ENCODE peak calls at places on chromosomes 16 and 17, in eight cellular contexts. One of them, this sample, is unnamed.

GRCh38 chr17:50064253-50064991 is 8.5 kb downstream of the ITGA3 start:
- DNase-seq in PC-9: peak; percentile 98
- DNase-seq in right atrium auricular region: peak; percentile 63
- DNase-seq in right lobe of liver: no peak
- DNase-seq in thoracic aorta: peak; percentile 79
- DNase-seq in sigmoid colon: peak; percentile 86
- DNase-seq in mucosa of descending colon: no peak
- DNase-seq in testis: peak; percentile 24
- DNase-seq in this sample: peak; percentile 72

GRCh38 chr16:22092143-22092933 is at the start of gene VWA3A:
- DNase-seq in mucosa of descending colon: no peak
- DNase-seq in right lobe of liver: no peak
- DNase-seq in PC-9: peak; percentile 39
- DNase-seq in thoracic aorta: no peak
- DNase-seq in sigmoid colon: no peak
- DNase-seq in testis: no peak
- DNase-seq in right atrium auricular region: no peak
- DNase-seq in this sample: no peak

GRCh38 chr17:18002171-18002570 is 29.5 kb downstream of the DRC3 start:
- DNase-seq in right atrium auricular region: no peak
- DNase-seq in sigmoid colon: no peak
- DNase-seq in thoracic aorta: no peak
- DNase-seq in mucosa of descending colon: no peak
- DNase-seq in PC-9: no peak
- DNase-seq in testis: no peak
- DNase-seq in right lobe of liver: no peak
- DNase-seq in this sample: no peak

GRCh38 chr16:72961115-72961832 is 86.7 kb downstream of the ZFHX3 start:
- DNase-seq in sigmoid colon: peak; percentile 57
- DNase-seq in PC-9: no peak
- DNase-seq in right lobe of liver: no peak
- DNase-seq in right atrium auricular region: no peak
- DNase-seq in thoracic aorta: no peak
- DNase-seq in mucosa of descending colon: no peak
- DNase-seq in testis: no peak
- DNase-seq in this sample: no peak

GRCh38 chr16:77213542-77214108 is 14.4 kb downstream of the SYCE1L start:
- DNase-seq in mucosa of descending colon: no peak
- DNase-seq in sigmoid colon: no peak
- DNase-seq in thoracic aorta: no peak
- DNase-seq in testis: no peak
- DNase-seq in right atrium auricular region: peak; percentile 69
- DNase-seq in PC-9: peak; percentile 88
- DNase-seq in right lobe of liver: no peak
- DNase-seq in this sample: peak; percentile 29

GRCh38 chr16:9102379-9102778 is 10.9 kb downstream of the HAPSTR1 start:
- DNase-seq in right lobe of liver: no peak
- DNase-seq in sigmoid colon: no peak
- DNase-seq in testis: no peak
- DNase-seq in mucosa of descending colon: no peak
- DNase-seq in PC-9: peak; percentile 86
- DNase-seq in thoracic aorta: no peak
- DNase-seq in right atrium auricular region: no peak
- DNase-seq in this sample: no peak

GRCh38 chr16:56625140-56625942 is at the start of gene MT1E:
- DNase-seq in mucosa of descending colon: peak; percentile 84
- DNase-seq in sigmoid colon: peak; percentile 95
- DNase-seq in PC-9: no peak
- DNase-seq in right atrium auricular region: peak; percentile 89
- DNase-seq in right lobe of liver: peak; percentile 92
- DNase-seq in thoracic aorta: no peak
- DNase-seq in testis: peak; percentile 54
- DNase-seq in this sample: peak; percentile 83

GRCh38 chr16:716768-717325 is 1.9 kb downstream of the METRN start:
- DNase-seq in mucosa of descending colon: no peak
- DNase-seq in PC-9: no peak
- DNase-seq in right lobe of liver: no peak
- DNase-seq in testis: no peak
- DNase-seq in thoracic aorta: no peak
- DNase-seq in sigmoid colon: no peak
- DNase-seq in right atrium auricular region: no peak
- DNase-seq in this sample: no peak

GRCh38 chr17:69358688-69359596 is 32.0 kb upstream of the ABCA5 start:
- DNase-seq in right atrium auricular region: no peak
- DNase-seq in mucosa of descending colon: no peak
- DNase-seq in right lobe of liver: no peak
- DNase-seq in testis: no peak
- DNase-seq in PC-9: no peak
- DNase-seq in sigmoid colon: no peak
- DNase-seq in thoracic aorta: no peak
- DNase-seq in this sample: no peak

GRCh38 chr16:28596840-28597691 is at the start of gene SULT1A2:
- DNase-seq in right atrium auricular region: no peak
- DNase-seq in PC-9: peak; percentile 97
- DNase-seq in right lobe of liver: peak; percentile 88
- DNase-seq in testis: no peak
- DNase-seq in mucosa of descending colon: peak; percentile 84
- DNase-seq in sigmoid colon: no peak
- DNase-seq in thoracic aorta: no peak
- DNase-seq in this sample: no peak

GRCh38 chr17:5793899-5794298 is 209.6 kb upstream of the NLRP1 start:
- DNase-seq in sigmoid colon: no peak
- DNase-seq in testis: no peak
- DNase-seq in thoracic aorta: no peak
- DNase-seq in PC-9: no peak
- DNase-seq in right atrium auricular region: no peak
- DNase-seq in right lobe of liver: no peak
- DNase-seq in mucosa of descending colon: no peak
- DNase-seq in this sample: no peak

GRCh38 chr16:58862334-58863024 is 128.4 kb upstream of the GOT2 start:
- DNase-seq in testis: no peak
- DNase-seq in right atrium auricular region: no peak
- DNase-seq in mucosa of descending colon: no peak
- DNase-seq in sigmoid colon: no peak
- DNase-seq in PC-9: no peak
- DNase-seq in right lobe of liver: no peak
- DNase-seq in thoracic aorta: no peak
- DNase-seq in this sample: no peak

GRCh38 chr17:65137076-65137935 is at the start of gene RGS9:
- DNase-seq in PC-9: peak; percentile 49
- DNase-seq in mucosa of descending colon: peak; percentile 90
- DNase-seq in right lobe of liver: peak; percentile 89
- DNase-seq in sigmoid colon: peak; percentile 93
- DNase-seq in testis: peak; percentile 93
- DNase-seq in right atrium auricular region: peak; percentile 87
- DNase-seq in thoracic aorta: peak; percentile 16
- DNase-seq in this sample: peak; percentile 86

GRCh38 chr16:68644715-68645493 is at the start of gene CDH3:
- DNase-seq in right atrium auricular region: no peak
- DNase-seq in thoracic aorta: no peak
- DNase-seq in testis: peak; percentile 59
- DNase-seq in mucosa of descending colon: peak; percentile 77
- DNase-seq in PC-9: peak; percentile 77
- DNase-seq in right lobe of liver: no peak
- DNase-seq in sigmoid colon: no peak
- DNase-seq in this sample: peak; percentile 76

GRCh38 chr16:67804853-67805542 is 1.4 kb downstream of the RANBP10 start:
- DNase-seq in mucosa of descending colon: no peak
- DNase-seq in right atrium auricular region: no peak
- DNase-seq in thoracic aorta: no peak
- DNase-seq in testis: no peak
- DNase-seq in right lobe of liver: peak; percentile 60
- DNase-seq in PC-9: no peak
- DNase-seq in sigmoid colon: no peak
- DNase-seq in this sample: no peak

GRCh38 chr16:2029350-2029749 is 2.6 kb downstream of the NHERF2 start:
- DNase-seq in mucosa of descending colon: no peak
- DNase-seq in thoracic aorta: no peak
- DNase-seq in PC-9: no peak
- DNase-seq in right lobe of liver: peak; percentile 83
- DNase-seq in right atrium auricular region: no peak
- DNase-seq in sigmoid colon: no peak
- DNase-seq in testis: no peak
- DNase-seq in this sample: no peak
- H3K4me1 ChIP-seq in mucosa of descending colon: peaks cover 10% of the 10 kb centered on the region
- H3K4me1 ChIP-seq in thoracic aorta: peaks cover 56% of the 10 kb centered on the region
- H3K4me1 ChIP-seq in PC-9: peaks cover 18% of the 10 kb centered on the region
- H3K4me1 ChIP-seq in right lobe of liver: no peaks in the 10 kb centered on the region
- H3K4me1 ChIP-seq in right atrium auricular region: peaks cover 68% of the 10 kb centered on the region
- H3K4me1 ChIP-seq in sigmoid colon: peaks cover 50% of the 10 kb centered on the region
- H3K4me1 ChIP-seq in testis: peaks cover 25% of the 10 kb centered on the region
- H3K4me1 ChIP-seq in this sample: peaks cover 21% of the 10 kb centered on the region

GRCh38 chr17:63828936-63829335 is 1.5 kb upstream of the FTSJ3 start:
- DNase-seq in sigmoid colon: no peak
- DNase-seq in thoracic aorta: no peak
- DNase-seq in PC-9: no peak
- DNase-seq in testis: no peak
- DNase-seq in right lobe of liver: no peak
- DNase-seq in right atrium auricular region: peak; percentile 7
- DNase-seq in mucosa of descending colon: no peak
- DNase-seq in this sample: no peak
- H3K4me3 ChIP-seq in sigmoid colon: no peak overlapping the region
- H3K4me3 ChIP-seq in thoracic aorta: peak overlapping the region; percentile 88
- H3K4me3 ChIP-seq in PC-9: peak overlapping the region; percentile 70
- H3K4me3 ChIP-seq in testis: no peak overlapping the region
- H3K4me3 ChIP-seq in right lobe of liver: no peak overlapping the region
- H3K4me3 ChIP-seq in right atrium auricular region: no peak overlapping the region
- H3K4me3 ChIP-seq in mucosa of descending colon: no peak overlapping the region
- H3K4me3 ChIP-seq in this sample: no peak overlapping the region

GRCh38 chr16:84641643-84642358 is 6.5 kb upstream of the KLHL36 start:
- DNase-seq in right lobe of liver: no peak
- DNase-seq in PC-9: no peak
- DNase-seq in testis: no peak
- DNase-seq in mucosa of descending colon: no peak
- DNase-seq in right atrium auricular region: no peak
- DNase-seq in sigmoid colon: no peak
- DNase-seq in thoracic aorta: no peak
- DNase-seq in this sample: no peak

GRCh38 chr16:84640145-84640544 is 8.2 kb upstream of the KLHL36 start:
- DNase-seq in right lobe of liver: no peak
- DNase-seq in sigmoid colon: no peak
- DNase-seq in right atrium auricular region: no peak
- DNase-seq in PC-9: no peak
- DNase-seq in testis: no peak
- DNase-seq in mucosa of descending colon: no peak
- DNase-seq in thoracic aorta: no peak
- DNase-seq in this sample: no peak

GRCh38 chr16:84643677-84644076 is 4.6 kb upstream of the KLHL36 start:
- DNase-seq in right atrium auricular region: no peak
- DNase-seq in PC-9: no peak
- DNase-seq in right lobe of liver: no peak
- DNase-seq in mucosa of descending colon: no peak
- DNase-seq in testis: no peak
- DNase-seq in sigmoid colon: no peak
- DNase-seq in thoracic aorta: no peak
- DNase-seq in this sample: no peak

GRCh38 chr16:84647830-84648594 is at the start of gene KLHL36:
- DNase-seq in thoracic aorta: no peak
- DNase-seq in sigmoid colon: peak; percentile 73
- DNase-seq in right atrium auricular region: no peak
- DNase-seq in mucosa of descending colon: peak; percentile 84
- DNase-seq in testis: peak; percentile 59
- DNase-seq in right lobe of liver: peak; percentile 72
- DNase-seq in PC-9: no peak
- DNase-seq in this sample: peak; percentile 65

DNA sequence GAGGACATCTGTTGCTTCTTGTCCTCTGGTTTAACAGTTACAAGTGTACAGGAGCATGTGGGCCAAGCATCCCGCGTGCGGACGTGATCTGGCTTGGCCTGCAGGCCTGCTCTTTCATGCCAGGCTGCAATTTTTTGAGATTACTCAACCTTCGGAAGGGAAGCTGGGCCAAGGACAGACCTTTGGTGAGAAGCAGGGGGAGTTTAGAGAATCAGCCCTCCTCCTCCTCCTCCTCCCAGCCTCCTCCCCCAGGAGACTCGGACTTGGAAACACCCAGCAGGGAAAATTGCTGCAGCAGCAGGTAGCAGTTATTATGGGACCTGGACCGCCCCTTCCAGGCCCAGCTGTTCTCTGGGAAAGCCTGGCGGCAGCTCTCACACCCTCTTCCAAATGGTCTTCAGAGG is 5.1 kb upstream of the KLHL36 start:
- DNase-seq in PC-9: peak; percentile 83
- DNase-seq in thoracic aorta: peak; percentile 44
- DNase-seq in testis: peak; percentile 92
- DNase-seq in mucosa of descending colon: peak; percentile 57
- DNase-seq in right lobe of liver: peak; percentile 79
- DNase-seq in sigmoid colon: peak; percentile 95
- DNase-seq in right atrium auricular region: peak; percentile 88
- DNase-seq in this sample: peak; percentile 91
- H3K4me1 ChIP-seq in PC-9: peaks cover 15% of the 10 kb centered on the region
- H3K4me1 ChIP-seq in thoracic aorta: peaks cover 37% of the 10 kb centered on the region
- H3K4me1 ChIP-seq in testis: peaks cover 46% of the 10 kb centered on the region
- H3K4me1 ChIP-seq in mucosa of descending colon: peaks cover 6% of the 10 kb centered on the region
- H3K4me1 ChIP-seq in right lobe of liver: peaks cover 2% of the 10 kb centered on the region
- H3K4me1 ChIP-seq in sigmoid colon: peaks cover 32% of the 10 kb centered on the region
- H3K4me1 ChIP-seq in right atrium auricular region: peaks cover 35% of the 10 kb centered on the region
- H3K4me1 ChIP-seq in this sample: peaks cover 7% of the 10 kb centered on the region

GRCh38 chr17:2397247-2398171 is 3.4 kb downstream of the MNT start:
- DNase-seq in sigmoid colon: peak; percentile 68
- DNase-seq in right lobe of liver: no peak
- DNase-seq in right atrium auricular region: no peak
- DNase-seq in mucosa of descending colon: peak; percentile 41
- DNase-seq in PC-9: no peak
- DNase-seq in testis: no peak
- DNase-seq in thoracic aorta: no peak
- DNase-seq in this sample: peak; percentile 48

GRCh38 chr17:2399572-2400473 is 1.0 kb downstream of the MNT start:
- DNase-seq in sigmoid colon: peak; percentile 99
- DNase-seq in PC-9: peak; percentile 88
- DNase-seq in thoracic aorta: peak; percentile 77
- DNase-seq in right atrium auricular region: peak; percentile 96
- DNase-seq in mucosa of descending colon: peak; percentile 98
- DNase-seq in testis: peak; percentile 96
- DNase-seq in right lobe of liver: peak; percentile 97
- DNase-seq in this sample: peak; percentile 97

GRCh38 chr17:2398655-2399571 is 1.9 kb downstream of the MNT start:
- DNase-seq in PC-9: peak; percentile 70
- DNase-seq in mucosa of descending colon: peak; percentile 78
- DNase-seq in sigmoid colon: peak; percentile 86
- DNase-seq in thoracic aorta: no peak
- DNase-seq in right lobe of liver: peak; percentile 65
- DNase-seq in right atrium auricular region: no peak
- DNase-seq in testis: peak; percentile 62
- DNase-seq in this sample: peak; percentile 82

GRCh38 chr17:2396568-2397246 is 4.2 kb downstream of the MNT start:
- DNase-seq in thoracic aorta: peak; percentile 93
- DNase-seq in sigmoid colon: peak; percentile 99
- DNase-seq in mucosa of descending colon: peak; percentile 93
- DNase-seq in PC-9: peak; percentile 94
- DNase-seq in testis: peak; percentile 96
- DNase-seq in right atrium auricular region: peak; percentile 97
- DNase-seq in right lobe of liver: peak; percentile 86
- DNase-seq in this sample: peak; percentile 97

DNA sequence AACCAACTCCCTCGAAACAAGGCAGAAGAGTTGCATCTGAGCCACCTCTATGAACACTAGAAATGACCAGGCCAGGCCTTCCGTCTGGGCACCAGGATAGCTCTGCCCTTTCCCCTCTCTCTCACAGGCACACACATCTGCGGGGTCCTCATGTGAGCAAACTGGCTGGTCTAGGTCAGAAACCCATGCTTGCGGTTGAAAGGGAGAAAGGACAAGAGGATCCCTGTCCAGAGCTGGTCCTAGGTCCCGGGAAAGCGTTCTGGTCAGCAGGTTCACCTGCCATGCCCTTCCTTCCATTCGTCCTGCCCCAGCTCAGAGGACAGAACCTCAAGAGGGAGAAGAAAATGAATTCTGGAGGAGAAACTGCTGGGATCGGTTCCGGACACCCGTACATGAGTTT is 2.7 kb downstream of the MNT start:
- DNase-seq in PC-9: no peak
- DNase-seq in mucosa of descending colon: peak; percentile 40
- DNase-seq in right lobe of liver: peak; percentile 49
- DNase-seq in right atrium auricular region: no peak
- DNase-seq in thoracic aorta: no peak
- DNase-seq in testis: no peak
- DNase-seq in sigmoid colon: peak; percentile 63
- DNase-seq in this sample: no peak
- H3K4me3 ChIP-seq in PC-9: peak overlapping the region; percentile 96
- H3K4me3 ChIP-seq in mucosa of descending colon: no peak overlapping the region
- H3K4me3 ChIP-seq in right lobe of liver: no peak overlapping the region
- H3K4me3 ChIP-seq in right atrium auricular region: peak overlapping the region; percentile 82
- H3K4me3 ChIP-seq in thoracic aorta: peak overlapping the region; percentile 98
- H3K4me3 ChIP-seq in testis: no peak overlapping the region
- H3K4me3 ChIP-seq in sigmoid colon: peak overlapping the region; percentile 46
- H3K4me3 ChIP-seq in this sample: no peak overlapping the region